ENCODE peak calls at places on chromosomes 12 and 14, in seven cellular contexts. M is HCT116, N is mammary epithelial cell, Z is PC-3, P is mesendoderm, G is IMR-90, A is fibroblast of lung. W is an unnamed sample. For H3K4me1, the result is how much of the 10 kb centered on the place peaks cover.

GRCh38 chr12:32698285-32698684 is 19.2 kb downstream of the DNM1L start:
- DNase-seq in M (no peak), N (no peak), Z (no peak), P (peak), G (no peak), A (no peak), W (no peak)

GRCh38 chr14:69685217-69685616 is 73.8 kb downstream of the SUSD6 start:
- DNase-seq in M (no peak), N (peak), Z (peak), P (no peak), G (peak), A (peak), W (no peak)

GRCh38 chr12:102300824-102301461 is 103.3 kb upstream of the PMCH start:
- DNase-seq in M (peak), N (peak), Z (peak), P (peak), G (peak), A (peak), W (peak)

GRCh38 chr12:79655036-79655435 is 35.7 kb downstream of the PAWR start:
- DNase-seq in M (no peak), N (no peak), Z (no peak), P (peak), G (no peak), A (no peak), W (no peak)

GRCh38 chr14:68278568-68279436 is 459.2 kb downstream of the RAD51B start:
- DNase-seq in M (peak), N (peak), Z (peak), P (peak), G (peak), A (peak), W (peak)

GRCh38 chr14:28609228-28609828 is 157.3 kb upstream of the FOXG1 start:
- DNase-seq in M (peak), N (peak), Z (peak), P (peak), G (peak), A (peak), W (peak)

GRCh38 chr12:80166751-80167150 is 67.4 kb downstream of the OTOGL start:
- DNase-seq in M (no peak), N (no peak), Z (no peak), P (no peak), G (no peak), A (no peak), W (no peak)

GRCh38 chr14:104383088-104383805 is 196.3 kb upstream of the C14orf180 start:
- DNase-seq in M (no peak), N (no peak), Z (no peak), P (no peak), G (no peak), A (no peak), W (no peak)

GRCh38 chr12:22334696-22335290 is at the start of gene ST8SIA1:
- DNase-seq in M (no peak), N (peak), Z (no peak), P (no peak), G (no peak), A (no peak), W (peak)

GRCh38 chr12:2265461-2266167 is 212.8 kb downstream of the CACNA1C start:
- DNase-seq in M (no peak), N (no peak), Z (no peak), P (no peak), G (no peak), A (peak), W (peak)

GRCh38 chr12:2266666-2267623 is 214.2 kb downstream of the CACNA1C start:
- DNase-seq in M (no peak), N (peak), Z (no peak), P (no peak), G (no peak), A (no peak), W (no peak)

GRCh38 chr12:2267624-2268477 is 215.1 kb downstream of the CACNA1C start:
- DNase-seq in M (no peak), N (peak), Z (no peak), P (peak), G (peak), A (peak), W (peak)

GRCh38 chr12:2270846-2271245 is 218.1 kb downstream of the CACNA1C start:
- DNase-seq in M (no peak), N (no peak), Z (no peak), P (no peak), G (no peak), A (no peak), W (no peak)

DNA sequence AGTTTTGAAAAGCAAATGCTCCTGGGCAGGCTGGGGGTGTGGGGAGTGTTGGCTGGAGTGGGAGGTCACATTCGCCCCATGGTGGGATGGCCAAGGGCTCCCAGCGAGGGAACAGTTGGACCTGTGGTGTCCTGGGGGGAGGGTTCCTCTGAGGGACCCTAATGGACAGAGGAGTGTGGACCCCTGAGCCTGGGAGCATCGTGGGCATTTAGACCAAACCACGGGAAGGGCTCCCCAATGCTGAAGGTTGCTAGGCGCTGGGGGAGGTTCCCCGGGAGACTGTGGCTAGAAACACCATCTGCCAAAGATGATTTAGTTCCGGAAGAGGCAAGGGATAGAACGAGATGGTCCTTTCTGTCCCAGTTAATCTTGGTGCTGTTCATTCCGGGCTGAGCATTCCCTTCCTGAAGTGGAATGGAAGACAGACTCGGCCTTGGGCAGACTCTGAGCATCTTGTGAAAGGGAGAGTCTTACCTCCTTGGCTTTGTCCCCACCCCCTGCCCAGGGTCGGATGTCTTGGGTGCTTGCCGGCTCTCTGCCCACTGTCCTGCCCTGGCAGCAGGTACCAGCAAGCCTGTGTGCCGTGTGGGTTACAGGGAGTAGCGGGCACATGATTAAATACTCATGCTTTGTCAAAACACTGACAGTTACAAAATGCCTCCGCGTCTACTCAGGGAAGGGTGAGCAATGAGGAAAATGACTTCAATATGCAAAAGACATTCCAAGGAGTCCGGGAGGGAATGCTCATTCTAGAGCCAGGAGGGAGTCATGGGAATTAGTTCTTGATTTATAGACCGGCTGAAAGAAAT is 215.9 kb downstream of the CACNA1C start:
- DNase-seq in M (no peak), N (peak), Z (no peak), P (peak), G (peak), A (peak), W (peak)
- H3K9ac ChIP-seq in M (no peak), N (no peak), Z (no peak), P (no peak), G (no peak), A (no peak), W (peak)

GRCh38 chr12:5487971-5488955 is 56.4 kb downstream of the NTF3 start:
- DNase-seq in M (no peak), N (no peak), Z (no peak), P (no peak), G (peak), A (peak), W (peak)
- H3K4me3 ChIP-seq in M (no peak), N (no peak), Z (no peak), P (no peak), G (no peak), A (no peak), W (no peak)

DNA sequence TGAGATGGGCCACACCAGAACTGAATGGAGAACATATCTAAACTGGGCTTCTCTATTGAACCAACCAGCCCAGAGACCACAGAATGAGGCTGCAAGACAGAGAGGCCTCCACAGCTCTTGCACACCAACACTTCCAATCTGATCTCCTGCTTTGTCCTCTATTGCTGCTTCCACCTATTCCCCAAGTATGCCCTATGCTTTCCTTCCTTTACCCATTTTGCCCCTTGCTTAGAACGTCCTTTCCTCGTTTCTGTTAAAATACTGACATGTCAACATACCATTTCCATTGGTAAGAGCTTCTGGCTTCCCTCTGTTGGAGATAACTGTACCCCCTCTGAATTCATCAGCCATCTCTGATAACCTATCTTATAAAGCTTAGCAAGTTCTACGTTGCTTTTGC is 2.8 kb downstream of the SLC2A13 start:
- DNase-seq in M (no peak), N (no peak), Z (no peak), P (peak), G (no peak), A (no peak), W (no peak)
- H3K4me1 ChIP-seq in M (under half), N (under half), Z (under half), P (under half), G (under half), A (under half), W (under half)

GRCh38 chr12:55865327-55865726 is 22.6 kb upstream of the MMP19 start:
- DNase-seq in M (no peak), N (no peak), Z (no peak), P (no peak), G (no peak), A (no peak), W (no peak)
- H3K9ac ChIP-seq in M (no peak), N (no peak), Z (no peak), P (no peak), G (no peak), A (no peak), W (no peak)

DNA sequence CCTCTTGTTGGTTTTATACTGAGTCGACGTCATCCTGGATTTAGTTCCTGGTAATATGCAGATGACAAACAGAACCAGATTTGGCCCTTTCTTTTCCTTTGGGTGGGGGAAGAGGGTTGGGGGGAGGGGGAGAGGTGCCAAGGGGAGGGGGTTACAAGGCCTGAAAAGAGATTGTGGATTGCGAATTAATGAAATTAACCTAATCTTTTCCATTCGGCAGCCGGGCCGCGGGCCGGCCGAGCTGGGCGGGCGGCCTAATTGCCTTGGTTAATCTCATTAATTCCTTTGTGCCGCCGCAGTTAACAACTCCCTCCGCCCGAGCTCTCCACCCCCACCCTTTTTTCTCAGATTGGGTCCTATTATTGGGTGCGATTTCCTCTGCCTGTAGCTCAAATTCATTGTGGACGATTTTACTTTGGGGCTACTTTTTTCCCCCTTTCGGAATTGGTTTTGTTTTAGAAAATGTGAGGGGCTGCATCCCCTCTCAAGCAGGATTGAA is 387 bp upstream of the GSC start:
- DNase-seq in M (no peak), N (no peak), Z (no peak), P (peak), G (peak), A (no peak), W (no peak)
- H3K4me3 ChIP-seq in M (no peak), N (peak), Z (peak), P (no peak), G (no peak), A (peak), W (peak)

GRCh38 chr14:61562321-61563161 is 132.8 kb upstream of the HIF1A start:
- DNase-seq in M (peak), N (peak), Z (peak), P (no peak), G (peak), A (peak), W (peak)

GRCh38 chr14:61563162-61563511 is 132.2 kb upstream of the HIF1A start:
- DNase-seq in M (no peak), N (no peak), Z (no peak), P (no peak), G (no peak), A (no peak), W (no peak)

GRCh38 chr14:61561144-61561543 is 134.2 kb upstream of the HIF1A start:
- DNase-seq in M (no peak), N (no peak), Z (peak), P (peak), G (peak), A (peak), W (peak)

GRCh38 chr14:61560323-61560722 is 135.0 kb upstream of the HIF1A start:
- DNase-seq in M (no peak), N (no peak), Z (peak), P (no peak), G (peak), A (no peak), W (peak)

DNA sequence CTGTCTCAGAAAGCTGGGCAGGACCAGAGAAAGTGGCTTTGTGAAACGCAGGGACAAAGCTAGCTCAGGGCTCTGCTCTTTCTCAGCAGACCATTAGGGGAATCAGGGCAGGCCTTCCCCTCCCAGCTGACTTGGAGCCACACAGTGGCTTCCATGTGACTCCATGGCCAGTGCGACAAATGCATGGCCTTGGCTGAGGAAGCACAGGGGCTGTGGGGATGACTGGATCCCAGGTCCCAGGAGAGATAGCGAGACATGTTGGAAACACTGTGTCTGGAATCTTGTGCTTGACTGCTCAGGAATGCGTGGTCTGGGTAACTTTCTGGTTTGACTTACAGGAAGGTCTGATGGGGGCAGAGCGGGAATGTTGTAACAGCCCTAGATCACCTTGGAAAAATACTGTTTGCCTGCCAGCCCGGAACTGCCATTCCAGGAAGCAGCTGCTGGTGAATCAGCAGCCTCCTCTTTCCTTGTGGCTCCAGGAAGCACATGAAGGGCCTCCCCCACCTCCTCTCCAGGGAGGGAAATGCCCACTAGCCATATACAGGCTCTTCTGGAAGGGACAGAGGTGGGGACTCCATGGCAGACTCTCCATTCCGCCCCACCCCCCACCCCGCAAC is 133.5 kb upstream of the HIF1A start:
- DNase-seq in M (peak), N (peak), Z (peak), P (peak), G (peak), A (peak), W (peak)
- H3K4me1 ChIP-seq in M (half or more), N (half or more), Z (half or more), P (under half), G (half or more), A (half or more), W (half or more)